ENCODE peak calls at places on chromosomes 13 and 19, in seven cellular contexts. Y, W, Q, P, K, M and L are unnamed samples.

GRCh38 chr19:41753936-41754529 is 1.3 kb upstream of the CEACAM6 start:
- DNase-seq in P (peak), K (peak), Q (no peak), M (peak), Y (peak), W (peak), L (peak)

GRCh38 chr19:2309734-2310362 is 1.9 kb upstream of the LINGO3 start:
- DNase-seq in M (peak), W (no peak), Q (no peak), Y (peak), K (no peak), P (no peak), L (no peak)

GRCh38 chr13:112900691-112901091 is 68.3 kb upstream of the MCF2L start:
- DNase-seq in Y (no peak), W (no peak), P (no peak), K (peak), M (no peak), Q (no peak), L (no peak)

GRCh38 chr13:39815345-39816111 is 160.1 kb downstream of the COG6 start:
- DNase-seq in Q (no peak), Y (no peak), K (no peak), W (no peak), P (no peak), M (no peak), L (no peak)

GRCh38 chr19:532578-533484 is 1.3 kb downstream of the CDC34 start:
- DNase-seq in W (peak), M (peak), P (peak), Q (peak), K (peak), Y (peak), L (peak)

GRCh38 chr13:54845351-54845965 is 1816.8 kb downstream of the OLFM4 start:
- DNase-seq in K (no peak), P (no peak), Y (no peak), W (no peak), Q (no peak), M (no peak), L (no peak)

GRCh38 chr19:4446801-4447200 is 10.8 kb downstream of the UBXN6 start:
- DNase-seq in Q (no peak), W (no peak), P (no peak), M (no peak), Y (no peak), K (no peak), L (no peak)

GRCh38 chr19:23071087-23071511 is 45.7 kb upstream of the ZNF730 start:
- DNase-seq in P (no peak), Y (peak), Q (peak), M (peak), W (peak), K (peak), L (no peak)

GRCh38 chr19:18896421-18896841 is 473 bp upstream of the CERS1 start:
- DNase-seq in M (peak), K (no peak), W (no peak), Q (no peak), Y (no peak), P (no peak), L (no peak)

GRCh38 chr19:8342316-8342683 is 762 bp downstream of the KANK3 start:
- DNase-seq in Y (no peak), M (no peak), K (no peak), W (no peak), P (no peak), Q (no peak), L (no peak)

GRCh38 chr13:110644892-110645521 is 29.7 kb downstream of the NAXD start:
- DNase-seq in W (peak), M (peak), Q (peak), P (peak), Y (peak), K (no peak), L (peak)

GRCh38 chr13:41960195-41960699 is 662 bp downstream of the VWA8 start:
- DNase-seq in M (no peak), P (no peak), Y (peak), W (no peak), Q (no peak), K (no peak), L (peak)

GRCh38 chr13:26839682-26840081 is 79.1 kb upstream of the GPR12 start:
- DNase-seq in Y (no peak), P (no peak), M (no peak), Q (peak), K (no peak), W (no peak), L (no peak)

GRCh38 chr19:33098023-33098652 is 17.2 kb downstream of the GPATCH1 start:
- DNase-seq in K (no peak), P (no peak), Q (no peak), M (no peak), Y (no peak), W (no peak), L (no peak)

GRCh38 chr13:99894835-99895427 is 76.6 kb downstream of the ZIC5 start:
- DNase-seq in W (no peak), Y (no peak), Q (no peak), P (no peak), M (no peak), K (no peak), L (no peak)

GRCh38 chr13:90122531-90122930 is 1225.0 kb upstream of the MIR17HG start:
- DNase-seq in W (no peak), Q (no peak), M (no peak), P (no peak), K (no peak), Y (no peak), L (no peak)

GRCh38 chr13:74966814-74967213 is 515.2 kb downstream of the TBC1D4 start:
- DNase-seq in K (no peak), W (no peak), Y (no peak), P (no peak), M (peak), Q (no peak), L (no peak)

GRCh38 chr13:112246731-112247470 is 129.3 kb upstream of the SPACA7 start:
- DNase-seq in M (no peak), K (no peak), W (peak), Y (no peak), P (no peak), Q (no peak), L (no peak)

GRCh38 chr13:97306646-97307045 is 84.5 kb downstream of the MBNL2 start:
- DNase-seq in Q (no peak), K (no peak), P (no peak), M (no peak), W (no peak), Y (no peak), L (no peak)

GRCh38 chr19:55275851-55276719 is 3.8 kb downstream of the HSPBP1 start:
- DNase-seq in K (no peak), Y (no peak), W (no peak), M (no peak), P (peak), Q (no peak), L (no peak)

GRCh38 chr19:56091751-56092546 is 29.1 kb downstream of the ZNF787 start:
- DNase-seq in M (no peak), Q (peak), W (no peak), K (peak), P (no peak), Y (no peak), L (no peak)

GRCh38 chr19:23698711-23699520 is 11.9 kb upstream of the ZNF675 start:
- DNase-seq in M (no peak), Y (no peak), P (no peak), W (peak), K (peak), Q (peak), L (no peak)

GRCh38 chr13:40247845-40248244 is 418.6 kb downstream of the FOXO1 start:
- DNase-seq in M (no peak), Q (no peak), W (no peak), K (no peak), P (no peak), Y (no peak), L (no peak)

GRCh38 chr13:34458756-34459462 is 483.2 kb upstream of the NBEA start:
- DNase-seq in M (no peak), P (no peak), K (no peak), W (no peak), Y (no peak), Q (no peak), L (no peak)

DNA sequence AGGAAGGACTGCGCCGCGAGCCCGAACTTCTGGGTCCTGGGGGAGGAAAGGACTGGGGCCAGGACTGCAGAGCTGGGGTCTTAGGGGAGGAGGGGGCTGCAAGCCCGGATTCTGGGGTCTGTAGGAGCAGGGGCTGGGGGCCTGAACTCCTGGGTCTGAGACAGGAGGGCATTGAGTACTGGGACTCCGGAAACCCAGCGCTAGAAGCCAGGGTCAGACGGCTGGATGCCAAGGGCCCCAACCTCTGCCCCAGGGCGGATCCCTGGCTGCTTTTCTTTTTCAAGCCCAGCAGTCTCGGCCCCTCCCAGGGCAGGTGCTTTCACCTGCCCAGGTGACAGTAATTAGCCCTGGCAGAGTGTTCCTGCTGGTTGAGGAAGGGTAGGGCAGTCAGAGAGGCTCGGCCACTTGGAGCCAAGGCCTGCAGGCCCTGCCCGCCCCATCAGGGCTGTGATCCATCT is 2.3 kb downstream of the MYH14 start:
- DNase-seq in Y (no peak), K (no peak), Q (peak), P (no peak), M (no peak), W (peak), L (no peak)
- H3K27ac ChIP-seq in Y (no peak), K (no peak), Q (peak), P (no peak), M (peak), W (peak), L (no peak)

GRCh38 chr19:49407482-49408015 is 15.7 kb downstream of the PTH2 start:
- DNase-seq in Y (no peak), W (no peak), Q (no peak), M (no peak), P (no peak), K (no peak), L (no peak)

GRCh38 chr19:49400034-49400433 is 12.0 kb downstream of the KASH5 start:
- DNase-seq in K (no peak), Q (no peak), M (no peak), P (no peak), W (no peak), Y (peak), L (no peak)

GRCh38 chr19:49407079-49407478 is 16.2 kb downstream of the PTH2 start:
- DNase-seq in Y (no peak), Q (no peak), W (no peak), M (no peak), P (no peak), K (no peak), L (no peak)

GRCh38 chr19:49398931-49399330 is 10.9 kb downstream of the KASH5 start:
- DNase-seq in M (no peak), K (no peak), W (no peak), Y (no peak), P (no peak), Q (no peak), L (no peak)

GRCh38 chr19:49403404-49404187 is 15.5 kb downstream of the KASH5 start:
- DNase-seq in K (peak), W (no peak), Y (peak), Q (no peak), P (no peak), M (no peak), L (no peak)
- H3K27ac ChIP-seq in K (peak), W (no peak), Y (no peak), Q (no peak), P (no peak), M (no peak), L (no peak)

GRCh38 chr19:38678891-38679494 is 31.5 kb downstream of the ACTN4 start:
- DNase-seq in M (no peak), P (no peak), K (no peak), Y (no peak), Q (no peak), W (no peak), L (no peak)
- H3K27ac ChIP-seq in M (no peak), P (peak), K (no peak), Y (no peak), Q (peak), W (peak), L (no peak)

GRCh38 chr13:106393776-106394175 is 141.7 kb downstream of the EFNB2 start:
- DNase-seq in P (no peak), W (no peak), Y (peak), Q (no peak), K (no peak), M (no peak), L (no peak)

GRCh38 chr13:106390360-106390759 is 145.1 kb downstream of the EFNB2 start:
- DNase-seq in K (no peak), W (no peak), M (no peak), Y (no peak), Q (no peak), P (no peak), L (no peak)

GRCh38 chr13:106385669-106386068 is 149.8 kb downstream of the EFNB2 start:
- DNase-seq in K (no peak), Q (no peak), Y (no peak), P (no peak), M (no peak), W (no peak), L (no peak)

DNA sequence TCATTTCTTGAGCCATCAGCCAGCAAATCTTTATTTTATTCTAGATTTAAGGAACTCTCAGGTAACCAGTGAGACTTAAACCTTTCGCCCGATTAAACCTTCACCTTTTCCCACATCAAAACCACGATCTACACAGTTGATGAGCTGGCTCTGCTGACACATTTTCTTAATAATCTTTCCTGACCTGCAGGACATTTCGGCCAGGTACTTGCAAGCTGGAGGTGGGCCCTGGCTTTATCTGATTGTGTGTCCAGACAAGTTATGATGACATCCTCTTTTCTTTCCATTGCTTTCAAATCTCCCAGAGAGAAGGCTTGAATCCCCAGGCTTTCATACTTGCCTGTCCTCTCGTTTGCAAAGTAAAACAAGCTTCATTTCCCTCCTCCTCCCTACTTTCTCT is 144.2 kb downstream of the EFNB2 start:
- DNase-seq in Y (no peak), W (no peak), M (no peak), Q (no peak), P (no peak), K (no peak), L (no peak)
- H3K27ac ChIP-seq in Y (no peak), W (no peak), M (no peak), Q (no peak), P (no peak), K (no peak), L (no peak)